ENCODE peak calls at places on chromosomes 5 and 9, in five cellular contexts. A is GM23248; J is CD8-positive, alpha-beta T cell; W is neural progenitor cell; M is cardiac muscle cell. S is an unnamed sample.

GRCh38 chr5:144191998-144192397 is 21.3 kb downstream of the KCTD16 start:
- DNase-seq in A (peak; percentile 86), J (peak; percentile 32), W (peak; percentile 48), M (peak; percentile 21), S (no peak)

GRCh38 chr5:470961-471749 is 28.2 kb downstream of the EXOC3 start:
- DNase-seq in A (no peak), J (no peak), W (no peak), M (no peak), S (no peak)

GRCh38 chr5:134466241-134467069 is 54.8 kb upstream of the CDKN2AIPNL start:
- DNase-seq in A (peak; percentile 77), J (peak; percentile 59), W (peak; percentile 82), M (peak; percentile 78), S (peak; percentile 71)

GRCh38 chr9:38117646-38118045 is 48.6 kb upstream of the SHB start:
- DNase-seq in A (no peak), J (no peak), W (no peak), M (no peak), S (no peak)

GRCh38 chr5:109653840-109654239 is 35.9 kb upstream of the MAN2A1 start:
- DNase-seq in A (no peak), J (no peak), W (no peak), M (no peak), S (no peak)

GRCh38 chr5:72651779-72652178 is 144.6 kb upstream of the ZNF366 start:
- DNase-seq in A (no peak), J (no peak), W (no peak), M (no peak), S (no peak)

GRCh38 chr5:74107899-74108298 is 481.9 kb downstream of the ARHGEF28 start:
- DNase-seq in A (no peak), J (no peak), W (no peak), M (no peak), S (no peak)

GRCh38 chr5:75152861-75153260 is 83.8 kb downstream of the ANKRD31 start:
- DNase-seq in A (no peak), J (no peak), W (no peak), M (no peak), S (no peak)

GRCh38 chr5:9335754-9336495 is 209.9 kb downstream of the SEMA5A start:
- DNase-seq in A (no peak), J (no peak), W (no peak), M (no peak), S (no peak)

GRCh38 chr9:96510258-96510657 is 60.3 kb downstream of the HABP4 start:
- DNase-seq in A (peak; percentile 52), J (no peak), W (no peak), M (no peak), S (no peak)

GRCh38 chr9:88521308-88521707 is 13.7 kb upstream of the NXNL2 start:
- DNase-seq in A (no peak), J (no peak), W (no peak), M (no peak), S (no peak)

GRCh38 chr5:74040065-74040551 is 414.1 kb downstream of the ARHGEF28 start:
- DNase-seq in A (peak; percentile 77), J (no peak), W (no peak), M (no peak), S (no peak)

GRCh38 chr9:129352157-129352870 is 174.3 kb upstream of the IER5L start:
- DNase-seq in A (no peak), J (no peak), W (peak; percentile 93), M (peak; percentile 57), S (peak; percentile 82)

GRCh38 chr9:23829580-23830458 is 3.8 kb upstream of the ELAVL2 start:
- DNase-seq in A (peak; percentile 49), J (no peak), W (peak; percentile 77), M (peak; percentile 77), S (peak; percentile 57)

GRCh38 chr9:79707589-79707988 is 135.8 kb downstream of the TLE4 start:
- DNase-seq in A (no peak), J (no peak), W (no peak), M (no peak), S (no peak)

GRCh38 chr9:99515874-99516656 is 294.0 kb downstream of the SEC61B start:
- DNase-seq in A (no peak), J (no peak), W (peak; percentile 9), M (no peak), S (no peak)

GRCh38 chr5:149403923-149404745 is 25.0 kb upstream of the IL17B start:
- DNase-seq in A (peak; percentile 94), J (no peak), W (no peak), M (no peak), S (no peak)

GRCh38 chr9:37404590-37404989 is 17.9 kb upstream of the GRHPR start:
- DNase-seq in A (no peak), J (no peak), W (no peak), M (no peak), S (no peak)

GRCh38 chr5:136033244-136033643 is 4.5 kb downstream of the TGFBI start:
- DNase-seq in A (no peak), J (no peak), W (no peak), M (no peak), S (no peak)
- H3K4me1 ChIP-seq in A (peaks cover 66% of the 10 kb centered on the region), J (peaks cover 20% of the 10 kb centered on the region), W (peaks cover 23% of the 10 kb centered on the region), M (no peaks in the 10 kb centered on the region), S (no peaks in the 10 kb centered on the region)

DNA sequence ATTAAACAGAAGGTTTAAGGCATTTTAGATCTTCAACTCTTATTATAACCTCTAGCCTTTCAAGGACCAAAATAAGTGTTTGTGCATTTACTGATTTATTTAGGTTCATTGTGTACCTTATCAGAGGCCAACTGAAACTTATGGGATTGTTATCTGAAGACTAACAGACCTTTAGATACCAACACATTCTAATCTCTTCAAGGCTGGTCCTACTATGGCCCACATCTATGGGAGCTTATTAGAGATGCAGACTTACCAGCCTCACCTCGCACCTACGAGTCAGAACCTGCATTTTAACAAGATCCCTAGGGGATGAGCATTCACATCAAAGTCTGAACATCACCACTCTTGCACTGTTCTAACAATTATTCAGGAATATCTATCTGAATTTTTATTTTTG is 1.9 kb downstream of the IARS1 start:
- DNase-seq in A (peak; percentile 9), J (no peak), W (no peak), M (no peak), S (no peak)
- H3K4me3 ChIP-seq in A (peak overlapping the region; percentile 97), J (no peak overlapping the region), W (no peak overlapping the region), M (no peak overlapping the region), S (peak overlapping the region; percentile 86)

GRCh38 chr9:69253057-69253456 is 72.0 kb upstream of the ENTREP1 start:
- DNase-seq in A (peak; percentile 17), J (no peak), W (no peak), M (no peak), S (no peak)

GRCh38 chr9:69250681-69251080 is 74.3 kb upstream of the ENTREP1 start:
- DNase-seq in A (no peak), J (no peak), W (no peak), M (no peak), S (no peak)

GRCh38 chr9:69252436-69252835 is 72.6 kb upstream of the ENTREP1 start:
- DNase-seq in A (no peak), J (no peak), W (no peak), M (no peak), S (no peak)

GRCh38 chr9:69255591-69255990 is 69.4 kb upstream of the ENTREP1 start:
- DNase-seq in A (no peak), J (no peak), W (no peak), M (no peak), S (no peak)

GRCh38 chr9:69254223-69254622 is 70.8 kb upstream of the ENTREP1 start:
- DNase-seq in A (no peak), J (no peak), W (no peak), M (no peak), S (no peak)
- H3K36me3 ChIP-seq in A (no peaks in the 10 kb centered on the region), J (no peaks in the 10 kb centered on the region), W (no peaks in the 10 kb centered on the region), M (peaks cover 51% of the 10 kb centered on the region), S (peaks cover 10% of the 10 kb centered on the region)

GRCh38 chr5:179268966-179269693 is 76.1 kb downstream of the ADAMTS2 start:
- DNase-seq in A (peak; percentile 68), J (no peak), W (no peak), M (no peak), S (peak; percentile 3)
- H3K4me1 ChIP-seq in A (peaks cover 75% of the 10 kb centered on the region), J (no peaks in the 10 kb centered on the region), W (peaks cover 16% of the 10 kb centered on the region), M (no peaks in the 10 kb centered on the region), S (no peaks in the 10 kb centered on the region)

GRCh38 chr9:136978865-136979544 is 1.7 kb downstream of the PTGDS start:
- DNase-seq in A (no peak), J (no peak), W (no peak), M (no peak), S (no peak)
- H3K4me3 ChIP-seq in A (no peak overlapping the region), J (no peak overlapping the region), W (no peak overlapping the region), M (no peak overlapping the region), S (no peak overlapping the region)

DNA sequence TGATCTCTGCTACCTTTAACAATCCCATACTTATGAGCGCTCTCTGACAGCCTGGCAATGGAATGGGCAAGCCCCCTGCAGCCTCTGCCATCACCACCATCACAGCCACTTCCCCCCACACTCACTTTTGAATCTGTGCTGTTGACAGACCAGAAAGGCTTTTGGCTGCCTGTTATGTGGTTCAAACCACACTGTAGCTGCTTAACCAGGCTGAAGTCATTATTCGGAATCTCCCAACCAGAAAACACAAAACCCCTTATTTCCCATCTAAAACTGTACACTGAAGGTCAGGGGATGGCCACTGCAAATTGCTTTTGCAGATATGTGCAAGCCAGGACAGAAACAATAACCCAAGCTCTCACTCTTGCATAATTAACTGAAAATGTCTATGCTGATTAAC is 35.8 kb downstream of the PTCH1 start:
- DNase-seq in A (no peak), J (no peak), W (no peak), M (no peak), S (no peak)
- H3K36me3 ChIP-seq in A (peaks cover 3% of the 10 kb centered on the region), J (peaks cover 35% of the 10 kb centered on the region), W (peaks cover 8% of the 10 kb centered on the region), M (peaks cover 13% of the 10 kb centered on the region), S (peaks cover 37% of the 10 kb centered on the region)

GRCh38 chr5:124333295-124333979 is 413.0 kb downstream of the ZNF608 start:
- DNase-seq in A (no peak), J (no peak), W (no peak), M (no peak), S (no peak)
- H3K4me1 ChIP-seq in A (no peaks in the 10 kb centered on the region), J (no peaks in the 10 kb centered on the region), W (no peaks in the 10 kb centered on the region), M (no peaks in the 10 kb centered on the region), S (no peaks in the 10 kb centered on the region)